ENCODE peak calls at places on chromosomes 5 and 9, in four cellular contexts. I, Z, Q and H are unnamed samples.

GRCh38 chr5:124328201-124328600 is 418.2 kb downstream of the ZNF608 start:
- DNase-seq in Z (no peak), I (no peak), Q (no peak), H (no peak)

GRCh38 chr5:123813937-123814624 is 302.1 kb downstream of the CSNK1G3 start:
- DNase-seq in Z (no peak), I (no peak), Q (no peak), H (no peak)

GRCh38 chr5:144191461-144191860 is 20.8 kb downstream of the KCTD16 start:
- DNase-seq in I (no peak), Z (no peak), Q (no peak), H (no peak)

GRCh38 chr5:154309805-154310204 is 119.3 kb downstream of the GALNT10 start:
- DNase-seq in Z (no peak), I (no peak), Q (no peak), H (no peak)

GRCh38 chr9:37583522-37584121 is 7.4 kb upstream of the FBXO10 start:
- DNase-seq in Q (no peak), Z (no peak), I (no peak), H (no peak)

GRCh38 chr5:140554454-140554853 is 2.8 kb downstream of the SRA1 start:
- DNase-seq in Q (no peak), I (no peak), Z (no peak), H (no peak)

GRCh38 chr9:18382243-18382642 is 91.7 kb upstream of the ADAMTSL1 start:
- DNase-seq in Q (no peak), Z (no peak), I (no peak), H (no peak)

GRCh38 chr9:101931756-101932155 is 193.3 kb upstream of the GRIN3A start:
- DNase-seq in Q (no peak), I (no peak), Z (no peak), H (no peak)

GRCh38 chr9:133881671-133882381 is 110.3 kb downstream of the VAV2 start:
- DNase-seq in I (no peak), Z (no peak), Q (no peak), H (no peak)

GRCh38 chr5:135210286-135211055 is 176.4 kb upstream of the PITX1 start:
- DNase-seq in Z (no peak), I (no peak), Q (no peak), H (no peak)

GRCh38 chr9:37218800-37219425 is 98.5 kb downstream of the ZCCHC7 start:
- DNase-seq in I (no peak), Z (no peak), Q (no peak), H (no peak)

GRCh38 chr9:2418619-2419018 is 203.0 kb upstream of the VLDLR start:
- DNase-seq in I (no peak), Q (peak; percentile 23), Z (no peak), H (no peak)

GRCh38 chr5:170338933-170339779 is 41.6 kb upstream of the LCP2 start:
- DNase-seq in Q (peak; percentile 59), Z (peak; percentile 57), I (no peak), H (no peak)

GRCh38 chr9:71675857-71676165 is 92.5 kb downstream of the CEMIP2 start:
- DNase-seq in I (no peak), Q (no peak), Z (no peak), H (no peak)